ENCODE peak calls at places on chromosome 7, in five cellular contexts. One of them, this sample, is unnamed.
A peak's percentile ranks its signal among the peaks of the same experiment; 100 is the strongest.

GRCh38 chr7:120278773-120279172 is 5.8 kb downstream of the KCND2 start:
- DNase-seq in fibroblast of lung: no peak
- DNase-seq in mesothelial cell of epicardium: no peak
- DNase-seq in dorsolateral prefrontal cortex: no peak
- DNase-seq in body of pancreas: no peak
- DNase-seq in this sample: no peak

GRCh38 chr7:152762056-152762455 is 2.5 kb downstream of the ACTR3B start:
- DNase-seq in fibroblast of lung: peak; percentile 17
- DNase-seq in mesothelial cell of epicardium: no peak
- DNase-seq in dorsolateral prefrontal cortex: no peak
- DNase-seq in body of pancreas: no peak
- DNase-seq in this sample: peak; percentile 36

GRCh38 chr7:100353685-100354330 is 4.1 kb upstream of the PILRB start:
- DNase-seq in fibroblast of lung: no peak
- DNase-seq in mesothelial cell of epicardium: no peak
- DNase-seq in dorsolateral prefrontal cortex: no peak
- DNase-seq in body of pancreas: no peak
- DNase-seq in this sample: no peak

GRCh38 chr7:18341756-18342155 is 153.8 kb upstream of the HDAC9 start:
- DNase-seq in fibroblast of lung: no peak
- DNase-seq in mesothelial cell of epicardium: no peak
- DNase-seq in dorsolateral prefrontal cortex: no peak
- DNase-seq in body of pancreas: no peak
- DNase-seq in this sample: no peak

GRCh38 chr7:46948776-46949175 is 633.1 kb downstream of the TNS3 start:
- DNase-seq in fibroblast of lung: no peak
- DNase-seq in mesothelial cell of epicardium: no peak
- DNase-seq in dorsolateral prefrontal cortex: no peak
- DNase-seq in body of pancreas: no peak
- DNase-seq in this sample: no peak

GRCh38 chr7:366171-366916 is 76.4 kb downstream of the FOXL3 start:
- DNase-seq in fibroblast of lung: peak; percentile 15
- DNase-seq in mesothelial cell of epicardium: no peak
- DNase-seq in dorsolateral prefrontal cortex: no peak
- DNase-seq in body of pancreas: no peak
- DNase-seq in this sample: no peak

GRCh38 chr7:131047651-131048304 is 279.9 kb upstream of the MKLN1 start:
- DNase-seq in fibroblast of lung: no peak
- DNase-seq in mesothelial cell of epicardium: no peak
- DNase-seq in dorsolateral prefrontal cortex: no peak
- DNase-seq in body of pancreas: no peak
- DNase-seq in this sample: no peak

GRCh38 chr7:139242741-139243281 is 11.8 kb downstream of the UBN2 start:
- DNase-seq in fibroblast of lung: peak; percentile 50
- DNase-seq in mesothelial cell of epicardium: no peak
- DNase-seq in dorsolateral prefrontal cortex: no peak
- DNase-seq in body of pancreas: no peak
- DNase-seq in this sample: peak; percentile 49

GRCh38 chr7:20835111-20835750 is 48.5 kb upstream of the SP8 start:
- DNase-seq in fibroblast of lung: no peak
- DNase-seq in mesothelial cell of epicardium: no peak
- DNase-seq in dorsolateral prefrontal cortex: no peak
- DNase-seq in body of pancreas: no peak
- DNase-seq in this sample: no peak

GRCh38 chr7:33108591-33108930 is 643 bp downstream of the RP9 start:
- DNase-seq in fibroblast of lung: peak; percentile 11
- DNase-seq in mesothelial cell of epicardium: no peak
- DNase-seq in dorsolateral prefrontal cortex: no peak
- DNase-seq in body of pancreas: no peak
- DNase-seq in this sample: no peak

GRCh38 chr7:142776206-142776844 is 5.6 kb downstream of the PRSS2 start:
- DNase-seq in fibroblast of lung: peak; percentile 65
- DNase-seq in mesothelial cell of epicardium: no peak
- DNase-seq in dorsolateral prefrontal cortex: peak; percentile 67
- DNase-seq in body of pancreas: peak; percentile 52
- DNase-seq in this sample: peak; percentile 65

GRCh38 chr7:134004829-134005505 is 122.2 kb upstream of the LRGUK start:
- DNase-seq in fibroblast of lung: no peak
- DNase-seq in mesothelial cell of epicardium: no peak
- DNase-seq in dorsolateral prefrontal cortex: no peak
- DNase-seq in body of pancreas: no peak
- DNase-seq in this sample: no peak

GRCh38 chr7:47581821-47582747 is at the start of gene TNS3:
- DNase-seq in fibroblast of lung: peak; percentile 44
- DNase-seq in mesothelial cell of epicardium: no peak
- DNase-seq in dorsolateral prefrontal cortex: peak; percentile 33
- DNase-seq in body of pancreas: peak; percentile 58
- DNase-seq in this sample: no peak

GRCh38 chr7:115679976-115680375 is 350.6 kb downstream of the TFEC start:
- DNase-seq in fibroblast of lung: peak; percentile 65
- DNase-seq in mesothelial cell of epicardium: no peak
- DNase-seq in dorsolateral prefrontal cortex: no peak
- DNase-seq in body of pancreas: peak; percentile 37
- DNase-seq in this sample: peak; percentile 48

GRCh38 chr7:14717711-14718304 is 184.7 kb downstream of the DGKB start:
- DNase-seq in fibroblast of lung: peak; percentile 51
- DNase-seq in mesothelial cell of epicardium: no peak
- DNase-seq in dorsolateral prefrontal cortex: no peak
- DNase-seq in body of pancreas: no peak
- DNase-seq in this sample: peak; percentile 17

GRCh38 chr7:91416485-91416884 is 152.3 kb downstream of the FZD1 start:
- DNase-seq in fibroblast of lung: no peak
- DNase-seq in mesothelial cell of epicardium: no peak
- DNase-seq in dorsolateral prefrontal cortex: no peak
- DNase-seq in body of pancreas: no peak
- DNase-seq in this sample: no peak

GRCh38 chr7:137836113-137836509 is 10.7 kb downstream of the DGKI start:
- DNase-seq in fibroblast of lung: no peak
- DNase-seq in mesothelial cell of epicardium: no peak
- DNase-seq in dorsolateral prefrontal cortex: no peak
- DNase-seq in body of pancreas: no peak
- DNase-seq in this sample: no peak

GRCh38 chr7:55026867-55027490 is 8.2 kb downstream of the EGFR start:
- DNase-seq in fibroblast of lung: no peak
- DNase-seq in mesothelial cell of epicardium: no peak
- DNase-seq in dorsolateral prefrontal cortex: no peak
- DNase-seq in body of pancreas: no peak
- DNase-seq in this sample: peak; percentile 27

GRCh38 chr7:68929712-68930395 is 668.4 kb upstream of the AUTS2 start:
- DNase-seq in fibroblast of lung: peak; percentile 5
- DNase-seq in mesothelial cell of epicardium: no peak
- DNase-seq in dorsolateral prefrontal cortex: peak; percentile 30
- DNase-seq in body of pancreas: no peak
- DNase-seq in this sample: no peak

GRCh38 chr7:103425177-103425576 is 20.8 kb downstream of the SLC26A5 start:
- DNase-seq in fibroblast of lung: no peak
- DNase-seq in mesothelial cell of epicardium: no peak
- DNase-seq in dorsolateral prefrontal cortex: no peak
- DNase-seq in body of pancreas: no peak
- DNase-seq in this sample: no peak

GRCh38 chr7:156582591-156583123 is 57.9 kb upstream of the RNF32 start:
- DNase-seq in fibroblast of lung: no peak
- DNase-seq in mesothelial cell of epicardium: no peak
- DNase-seq in dorsolateral prefrontal cortex: no peak
- DNase-seq in body of pancreas: no peak
- DNase-seq in this sample: no peak
- TF ChIP-seq CTCF in fibroblast of lung: no peak
- TF ChIP-seq CTCF in mesothelial cell of epicardium: no peak
- TF ChIP-seq CTCF in dorsolateral prefrontal cortex: no peak
- TF ChIP-seq CTCF in body of pancreas: no peak
- TF ChIP-seq CTCF in this sample: no peak

GRCh38 chr7:2098056-2098455 is 134.7 kb downstream of the MAD1L1 start:
- DNase-seq in fibroblast of lung: no peak
- DNase-seq in mesothelial cell of epicardium: no peak
- DNase-seq in dorsolateral prefrontal cortex: no peak
- DNase-seq in body of pancreas: no peak
- DNase-seq in this sample: no peak

GRCh38 chr7:2100278-2101205 is 132.2 kb downstream of the MAD1L1 start:
- DNase-seq in fibroblast of lung: no peak
- DNase-seq in mesothelial cell of epicardium: no peak
- DNase-seq in dorsolateral prefrontal cortex: peak; percentile 28
- DNase-seq in body of pancreas: no peak
- DNase-seq in this sample: no peak

GRCh38 chr7:2098496-2098895 is 134.2 kb downstream of the MAD1L1 start:
- DNase-seq in fibroblast of lung: no peak
- DNase-seq in mesothelial cell of epicardium: no peak
- DNase-seq in dorsolateral prefrontal cortex: no peak
- DNase-seq in body of pancreas: no peak
- DNase-seq in this sample: no peak

GRCh38 chr7:2097492-2097891 is 135.3 kb downstream of the MAD1L1 start:
- DNase-seq in fibroblast of lung: no peak
- DNase-seq in mesothelial cell of epicardium: no peak
- DNase-seq in dorsolateral prefrontal cortex: no peak
- DNase-seq in body of pancreas: no peak
- DNase-seq in this sample: no peak

DNA sequence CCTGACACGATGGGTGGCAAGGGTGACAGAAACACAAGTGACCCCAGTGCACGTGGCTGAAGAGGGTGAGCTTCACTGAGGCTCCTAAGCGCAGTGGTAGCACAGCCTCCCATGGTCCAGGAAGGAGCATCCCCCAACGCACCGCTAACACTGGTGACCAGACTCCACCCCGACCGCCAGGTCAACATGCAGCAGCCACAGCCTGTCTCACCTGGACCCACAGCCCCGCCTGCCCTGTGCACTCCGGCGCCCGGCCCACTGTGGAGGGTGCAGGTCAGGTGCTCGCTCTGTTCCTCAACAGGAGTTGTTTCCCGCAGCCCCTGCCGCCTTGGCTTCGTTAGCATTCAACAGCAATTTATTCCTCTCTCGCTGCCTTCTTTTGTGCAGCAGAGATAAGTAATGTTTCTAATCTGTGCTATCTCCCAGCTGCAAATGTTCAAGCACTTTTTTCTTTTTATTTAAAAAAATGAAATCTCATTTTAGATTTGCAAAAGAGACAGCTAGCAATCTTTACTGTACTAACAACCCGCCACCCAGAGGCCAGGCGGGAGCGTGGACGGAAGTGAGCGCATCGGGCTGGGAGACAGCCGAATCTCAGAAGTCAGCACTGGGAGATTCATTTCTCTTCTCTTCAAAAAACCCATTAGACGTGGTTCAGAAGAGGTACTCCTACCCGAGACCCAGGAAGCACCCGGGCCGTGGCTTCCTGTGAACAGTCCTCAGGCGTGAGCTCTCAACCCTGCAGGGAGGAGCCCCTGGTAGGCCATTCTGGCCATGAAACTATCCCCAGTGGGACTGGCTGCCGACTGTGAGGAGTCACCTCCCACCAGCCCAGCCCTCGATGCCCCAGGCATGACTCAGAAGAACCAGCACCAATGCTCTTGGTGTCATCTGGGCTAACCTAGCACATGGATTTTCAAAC is 133.4 kb downstream of the MAD1L1 start:
- DNase-seq in fibroblast of lung: no peak
- DNase-seq in mesothelial cell of epicardium: no peak
- DNase-seq in dorsolateral prefrontal cortex: no peak
- DNase-seq in body of pancreas: no peak
- DNase-seq in this sample: no peak
- TF ChIP-seq CTCF in fibroblast of lung: peak; percentile 17
- TF ChIP-seq CTCF in mesothelial cell of epicardium: no peak
- TF ChIP-seq CTCF in dorsolateral prefrontal cortex: no peak
- TF ChIP-seq CTCF in body of pancreas: no peak
- TF ChIP-seq CTCF in this sample: no peak

GRCh38 chr7:38178004-38178694 is at the start of gene STARD3NL:
- DNase-seq in fibroblast of lung: peak; percentile 100
- DNase-seq in mesothelial cell of epicardium: peak; percentile 93
- DNase-seq in dorsolateral prefrontal cortex: peak; percentile 97
- DNase-seq in body of pancreas: peak; percentile 95
- DNase-seq in this sample: peak; percentile 100
- TF ChIP-seq CTCF in fibroblast of lung: no peak
- TF ChIP-seq CTCF in mesothelial cell of epicardium: no peak
- TF ChIP-seq CTCF in dorsolateral prefrontal cortex: no peak
- TF ChIP-seq CTCF in body of pancreas: peak; percentile 22
- TF ChIP-seq CTCF in this sample: no peak

GRCh38 chr7:29163854-29164253 is 17.5 kb upstream of the CPVL start:
- DNase-seq in fibroblast of lung: no peak
- DNase-seq in mesothelial cell of epicardium: no peak
- DNase-seq in dorsolateral prefrontal cortex: no peak
- DNase-seq in body of pancreas: no peak
- DNase-seq in this sample: no peak
- TF ChIP-seq CTCF in fibroblast of lung: no peak
- TF ChIP-seq CTCF in mesothelial cell of epicardium: no peak
- TF ChIP-seq CTCF in dorsolateral prefrontal cortex: no peak
- TF ChIP-seq CTCF in body of pancreas: peak; percentile 5
- TF ChIP-seq CTCF in this sample: no peak

DNA sequence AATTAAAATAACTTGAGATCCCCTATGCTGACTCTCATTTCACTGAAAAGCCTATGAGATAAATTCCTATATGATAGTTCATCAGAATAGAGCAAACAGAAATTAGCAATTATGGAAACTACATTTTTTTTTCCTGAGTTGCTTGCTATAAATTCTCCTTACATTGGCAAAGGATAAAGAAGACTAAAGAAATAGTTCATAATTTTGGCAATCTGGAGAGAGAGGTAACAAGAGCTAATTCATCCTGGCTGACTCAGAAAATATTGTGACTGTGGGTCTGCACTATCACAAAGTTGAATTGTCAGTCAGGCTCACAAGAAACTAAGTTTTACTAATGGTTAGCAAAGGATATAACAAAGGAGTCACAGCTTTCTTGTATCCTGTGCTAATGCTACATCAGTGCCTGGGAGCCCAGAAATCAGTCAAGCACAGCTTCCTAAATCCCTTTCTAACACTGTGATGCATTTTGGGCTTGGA is 483.0 kb downstream of the MAGI2 start:
- DNase-seq in fibroblast of lung: no peak
- DNase-seq in mesothelial cell of epicardium: no peak
- DNase-seq in dorsolateral prefrontal cortex: no peak
- DNase-seq in body of pancreas: no peak
- DNase-seq in this sample: no peak
- TF ChIP-seq CTCF in fibroblast of lung: no peak
- TF ChIP-seq CTCF in mesothelial cell of epicardium: no peak
- TF ChIP-seq CTCF in dorsolateral prefrontal cortex: no peak
- TF ChIP-seq CTCF in body of pancreas: no peak
- TF ChIP-seq CTCF in this sample: no peak

GRCh38 chr7:6729492-6730342 is 23.0 kb upstream of the ZNF12 start:
- DNase-seq in fibroblast of lung: peak; percentile 95
- DNase-seq in mesothelial cell of epicardium: peak; percentile 72
- DNase-seq in dorsolateral prefrontal cortex: peak; percentile 91
- DNase-seq in body of pancreas: peak; percentile 92
- DNase-seq in this sample: peak; percentile 83
- TF ChIP-seq CTCF in fibroblast of lung: no peak
- TF ChIP-seq CTCF in mesothelial cell of epicardium: no peak
- TF ChIP-seq CTCF in dorsolateral prefrontal cortex: peak; percentile 48
- TF ChIP-seq CTCF in body of pancreas: peak; percentile 9
- TF ChIP-seq CTCF in this sample: no peak

GRCh38 chr7:155842496-155843265 is 30.4 kb upstream of the SHH start:
- DNase-seq in fibroblast of lung: no peak
- DNase-seq in mesothelial cell of epicardium: no peak
- DNase-seq in dorsolateral prefrontal cortex: no peak
- DNase-seq in body of pancreas: no peak
- DNase-seq in this sample: no peak

GRCh38 chr7:155845226-155845625 is 33.0 kb upstream of the SHH start:
- DNase-seq in fibroblast of lung: no peak
- DNase-seq in mesothelial cell of epicardium: no peak
- DNase-seq in dorsolateral prefrontal cortex: no peak
- DNase-seq in body of pancreas: no peak
- DNase-seq in this sample: no peak

GRCh38 chr7:155844526-155844925 is 32.3 kb upstream of the SHH start:
- DNase-seq in fibroblast of lung: no peak
- DNase-seq in mesothelial cell of epicardium: no peak
- DNase-seq in dorsolateral prefrontal cortex: no peak
- DNase-seq in body of pancreas: no peak
- DNase-seq in this sample: no peak

GRCh38 chr7:155843426-155844018 is 31.3 kb upstream of the SHH start:
- DNase-seq in fibroblast of lung: no peak
- DNase-seq in mesothelial cell of epicardium: no peak
- DNase-seq in dorsolateral prefrontal cortex: no peak
- DNase-seq in body of pancreas: no peak
- DNase-seq in this sample: no peak

GRCh38 chr7:155844019-155844453 is 31.8 kb upstream of the SHH start:
- DNase-seq in fibroblast of lung: peak; percentile 55
- DNase-seq in mesothelial cell of epicardium: no peak
- DNase-seq in dorsolateral prefrontal cortex: no peak
- DNase-seq in body of pancreas: peak; percentile 62
- DNase-seq in this sample: no peak
- TF ChIP-seq CTCF in fibroblast of lung: no peak
- TF ChIP-seq CTCF in mesothelial cell of epicardium: no peak
- TF ChIP-seq CTCF in dorsolateral prefrontal cortex: no peak
- TF ChIP-seq CTCF in body of pancreas: peak; percentile 25
- TF ChIP-seq CTCF in this sample: no peak

This sample was measured in MCF 10A.